ENCODE peak calls at places on chromosomes 5 and 9, in ten cellular contexts. One of them, this sample, is unnamed.

GRCh38 chr5:115709585-115709984 is 83.7 kb upstream of the TMED7 start:
- DNase-seq in tibial nerve: no peak
- DNase-seq in sigmoid colon: no peak
- DNase-seq in upper lobe of left lung: no peak
- DNase-seq in ovary: no peak
- DNase-seq in A549: no peak
- DNase-seq in stomach: no peak
- DNase-seq in GM12878: no peak
- DNase-seq in H1: no peak
- DNase-seq in K562: no peak
- DNase-seq in this sample: no peak

GRCh38 chr5:168878121-168878520 is 299.0 kb upstream of the PANK3 start:
- DNase-seq in GM12878: no peak
- DNase-seq in stomach: no peak
- DNase-seq in upper lobe of left lung: no peak
- DNase-seq in H1: no peak
- DNase-seq in A549: no peak
- DNase-seq in K562: no peak
- DNase-seq in sigmoid colon: no peak
- DNase-seq in tibial nerve: no peak
- DNase-seq in ovary: no peak
- DNase-seq in this sample: no peak

GRCh38 chr5:179310439-179311090 is 34.7 kb downstream of the ADAMTS2 start:
- DNase-seq in ovary: no peak
- DNase-seq in stomach: no peak
- DNase-seq in K562: no peak
- DNase-seq in tibial nerve: no peak
- DNase-seq in GM12878: no peak
- DNase-seq in H1: no peak
- DNase-seq in sigmoid colon: peak
- DNase-seq in upper lobe of left lung: no peak
- DNase-seq in A549: no peak
- DNase-seq in this sample: no peak

GRCh38 chr9:74865177-74865576 is 22.5 kb downstream of the TRPM6 start:
- DNase-seq in H1: no peak
- DNase-seq in GM12878: peak
- DNase-seq in upper lobe of left lung: no peak
- DNase-seq in ovary: no peak
- DNase-seq in tibial nerve: no peak
- DNase-seq in A549: no peak
- DNase-seq in K562: no peak
- DNase-seq in sigmoid colon: no peak
- DNase-seq in stomach: no peak
- DNase-seq in this sample: no peak

GRCh38 chr5:62178258-62178657 is 127.7 kb upstream of the KIF2A start:
- DNase-seq in ovary: no peak
- DNase-seq in H1: no peak
- DNase-seq in A549: no peak
- DNase-seq in sigmoid colon: no peak
- DNase-seq in GM12878: no peak
- DNase-seq in tibial nerve: no peak
- DNase-seq in upper lobe of left lung: no peak
- DNase-seq in K562: no peak
- DNase-seq in stomach: no peak
- DNase-seq in this sample: no peak

GRCh38 chr5:42057254-42057690 is 132.2 kb downstream of the FBXO4 start:
- DNase-seq in upper lobe of left lung: peak
- DNase-seq in stomach: peak
- DNase-seq in H1: peak
- DNase-seq in GM12878: peak
- DNase-seq in sigmoid colon: no peak
- DNase-seq in ovary: peak
- DNase-seq in tibial nerve: no peak
- DNase-seq in K562: peak
- DNase-seq in A549: peak
- DNase-seq in this sample: peak

GRCh38 chr5:109916481-109917153 is 226.9 kb downstream of the MAN2A1 start:
- DNase-seq in sigmoid colon: no peak
- DNase-seq in upper lobe of left lung: no peak
- DNase-seq in H1: no peak
- DNase-seq in stomach: no peak
- DNase-seq in tibial nerve: no peak
- DNase-seq in K562: no peak
- DNase-seq in GM12878: no peak
- DNase-seq in ovary: no peak
- DNase-seq in A549: no peak
- DNase-seq in this sample: no peak

GRCh38 chr5:178382689-178383276 is 150.2 kb upstream of the PHYKPL start:
- DNase-seq in upper lobe of left lung: no peak
- DNase-seq in stomach: no peak
- DNase-seq in A549: no peak
- DNase-seq in K562: no peak
- DNase-seq in ovary: no peak
- DNase-seq in H1: no peak
- DNase-seq in GM12878: no peak
- DNase-seq in tibial nerve: no peak
- DNase-seq in sigmoid colon: no peak
- DNase-seq in this sample: no peak

GRCh38 chr9:35682520-35682919 is 7.2 kb downstream of the TPM2 start:
- DNase-seq in tibial nerve: no peak
- DNase-seq in sigmoid colon: no peak
- DNase-seq in stomach: no peak
- DNase-seq in K562: no peak
- DNase-seq in GM12878: no peak
- DNase-seq in ovary: no peak
- DNase-seq in H1: no peak
- DNase-seq in upper lobe of left lung: no peak
- DNase-seq in A549: no peak
- DNase-seq in this sample: no peak

GRCh38 chr5:96781031-96781733 is 26.6 kb downstream of the ERAP1 start:
- DNase-seq in H1: no peak
- DNase-seq in A549: no peak
- DNase-seq in stomach: no peak
- DNase-seq in K562: no peak
- DNase-seq in GM12878: no peak
- DNase-seq in sigmoid colon: no peak
- DNase-seq in tibial nerve: no peak
- DNase-seq in upper lobe of left lung: no peak
- DNase-seq in ovary: no peak
- DNase-seq in this sample: no peak

GRCh38 chr9:112925058-112925641 is 34.5 kb upstream of the SLC46A2 start:
- DNase-seq in K562: peak
- DNase-seq in A549: peak
- DNase-seq in upper lobe of left lung: no peak
- DNase-seq in tibial nerve: no peak
- DNase-seq in H1: no peak
- DNase-seq in ovary: no peak
- DNase-seq in GM12878: no peak
- DNase-seq in stomach: no peak
- DNase-seq in sigmoid colon: no peak
- DNase-seq in this sample: no peak

GRCh38 chr5:156474251-156474650 is 147.3 kb downstream of the SGCD start:
- DNase-seq in stomach: no peak
- DNase-seq in H1: no peak
- DNase-seq in sigmoid colon: peak
- DNase-seq in A549: no peak
- DNase-seq in K562: no peak
- DNase-seq in upper lobe of left lung: no peak
- DNase-seq in ovary: peak
- DNase-seq in GM12878: no peak
- DNase-seq in tibial nerve: no peak
- DNase-seq in this sample: no peak

GRCh38 chr5:61330879-61331406 is 1.1 kb upstream of the ZSWIM6 start:
- DNase-seq in upper lobe of left lung: peak
- DNase-seq in A549: peak
- DNase-seq in H1: peak
- DNase-seq in ovary: peak
- DNase-seq in GM12878: no peak
- DNase-seq in sigmoid colon: peak
- DNase-seq in stomach: peak
- DNase-seq in K562: peak
- DNase-seq in tibial nerve: peak
- DNase-seq in this sample: peak

GRCh38 chr5:56535347-56535746 is 280.0 kb upstream of the MAP3K1 start:
- DNase-seq in stomach: no peak
- DNase-seq in H1: no peak
- DNase-seq in A549: no peak
- DNase-seq in GM12878: no peak
- DNase-seq in sigmoid colon: no peak
- DNase-seq in K562: no peak
- DNase-seq in tibial nerve: no peak
- DNase-seq in ovary: no peak
- DNase-seq in upper lobe of left lung: no peak
- DNase-seq in this sample: no peak

GRCh38 chr9:32741706-32742105 is 41.6 kb upstream of the TMEM215 start:
- DNase-seq in H1: no peak
- DNase-seq in K562: no peak
- DNase-seq in sigmoid colon: no peak
- DNase-seq in A549: no peak
- DNase-seq in tibial nerve: no peak
- DNase-seq in ovary: no peak
- DNase-seq in upper lobe of left lung: peak
- DNase-seq in stomach: no peak
- DNase-seq in GM12878: no peak
- DNase-seq in this sample: no peak

GRCh38 chr5:775960-776861 is 8.3 kb downstream of the ZDHHC11B start:
- DNase-seq in A549: no peak
- DNase-seq in H1: no peak
- DNase-seq in tibial nerve: no peak
- DNase-seq in stomach: no peak
- DNase-seq in upper lobe of left lung: peak
- DNase-seq in ovary: peak
- DNase-seq in K562: no peak
- DNase-seq in sigmoid colon: peak
- DNase-seq in GM12878: no peak
- DNase-seq in this sample: no peak

GRCh38 chr9:117957267-117957666 is 253.1 kb downstream of the TLR4 start:
- DNase-seq in H1: no peak
- DNase-seq in sigmoid colon: no peak
- DNase-seq in upper lobe of left lung: peak
- DNase-seq in GM12878: no peak
- DNase-seq in A549: no peak
- DNase-seq in tibial nerve: no peak
- DNase-seq in stomach: peak
- DNase-seq in ovary: no peak
- DNase-seq in K562: no peak
- DNase-seq in this sample: no peak
- TF ChIP-seq EP300 in H1: no peak
- TF ChIP-seq EP300 in sigmoid colon: no peak
- TF ChIP-seq EP300 in upper lobe of left lung: no peak
- TF ChIP-seq EP300 in GM12878: no peak
- TF ChIP-seq EP300 in A549: no peak
- TF ChIP-seq EP300 in tibial nerve: no peak
- TF ChIP-seq EP300 in stomach: no peak
- TF ChIP-seq EP300 in ovary: no peak
- TF ChIP-seq EP300 in K562: no peak
- TF ChIP-seq EP300 in this sample: no peak

DNA sequence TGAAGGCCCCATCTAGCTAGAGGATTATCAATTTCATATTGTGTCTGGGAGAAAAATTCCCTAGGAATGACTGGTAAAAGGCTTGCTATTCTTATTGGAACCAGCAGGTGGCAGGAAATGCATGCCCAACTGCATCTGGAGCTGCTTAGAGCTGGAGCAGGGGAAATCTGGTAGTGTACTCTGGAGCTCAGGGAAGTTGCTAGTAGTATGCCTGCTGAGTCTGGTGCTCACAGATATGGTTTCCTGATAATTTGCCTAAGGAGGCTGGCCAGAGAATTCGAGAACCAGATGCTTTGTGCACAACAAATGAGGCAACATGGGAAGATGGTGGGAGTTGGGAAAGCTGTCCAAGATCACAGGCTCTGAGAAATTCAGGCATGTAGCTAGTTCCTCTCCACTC is 53.7 kb downstream of the G3BP1 start:
- DNase-seq in A549: peak
- DNase-seq in ovary: peak
- DNase-seq in tibial nerve: no peak
- DNase-seq in upper lobe of left lung: peak
- DNase-seq in sigmoid colon: peak
- DNase-seq in K562: peak
- DNase-seq in GM12878: peak
- DNase-seq in stomach: peak
- DNase-seq in H1: peak
- DNase-seq in this sample: peak
- TF ChIP-seq EP300 in A549: no peak
- TF ChIP-seq EP300 in ovary: no peak
- TF ChIP-seq EP300 in tibial nerve: no peak
- TF ChIP-seq EP300 in upper lobe of left lung: no peak
- TF ChIP-seq EP300 in sigmoid colon: no peak
- TF ChIP-seq EP300 in K562: no peak
- TF ChIP-seq EP300 in GM12878: no peak
- TF ChIP-seq EP300 in stomach: no peak
- TF ChIP-seq EP300 in H1: no peak
- TF ChIP-seq EP300 in this sample: no peak

GRCh38 chr9:91824151-91824550 is 125.9 kb downstream of the ROR2 start:
- DNase-seq in ovary: no peak
- DNase-seq in stomach: no peak
- DNase-seq in H1: no peak
- DNase-seq in tibial nerve: no peak
- DNase-seq in K562: no peak
- DNase-seq in sigmoid colon: peak
- DNase-seq in upper lobe of left lung: no peak
- DNase-seq in A549: no peak
- DNase-seq in GM12878: no peak
- DNase-seq in this sample: no peak
- TF ChIP-seq EP300 in ovary: no peak
- TF ChIP-seq EP300 in stomach: no peak
- TF ChIP-seq EP300 in H1: no peak
- TF ChIP-seq EP300 in tibial nerve: no peak
- TF ChIP-seq EP300 in K562: no peak
- TF ChIP-seq EP300 in sigmoid colon: no peak
- TF ChIP-seq EP300 in upper lobe of left lung: no peak
- TF ChIP-seq EP300 in A549: no peak
- TF ChIP-seq EP300 in GM12878: no peak
- TF ChIP-seq EP300 in this sample: no peak

GRCh38 chr5:120419110-120419509 is 45.0 kb upstream of the PRR16 start:
- DNase-seq in H1: no peak
- DNase-seq in tibial nerve: no peak
- DNase-seq in sigmoid colon: no peak
- DNase-seq in GM12878: no peak
- DNase-seq in upper lobe of left lung: no peak
- DNase-seq in stomach: no peak
- DNase-seq in A549: no peak
- DNase-seq in ovary: no peak
- DNase-seq in K562: no peak
- DNase-seq in this sample: no peak

GRCh38 chr5:120415985-120416384 is 48.1 kb upstream of the PRR16 start:
- DNase-seq in upper lobe of left lung: no peak
- DNase-seq in H1: no peak
- DNase-seq in K562: no peak
- DNase-seq in ovary: no peak
- DNase-seq in tibial nerve: no peak
- DNase-seq in GM12878: no peak
- DNase-seq in stomach: no peak
- DNase-seq in A549: no peak
- DNase-seq in sigmoid colon: no peak
- DNase-seq in this sample: no peak

DNA sequence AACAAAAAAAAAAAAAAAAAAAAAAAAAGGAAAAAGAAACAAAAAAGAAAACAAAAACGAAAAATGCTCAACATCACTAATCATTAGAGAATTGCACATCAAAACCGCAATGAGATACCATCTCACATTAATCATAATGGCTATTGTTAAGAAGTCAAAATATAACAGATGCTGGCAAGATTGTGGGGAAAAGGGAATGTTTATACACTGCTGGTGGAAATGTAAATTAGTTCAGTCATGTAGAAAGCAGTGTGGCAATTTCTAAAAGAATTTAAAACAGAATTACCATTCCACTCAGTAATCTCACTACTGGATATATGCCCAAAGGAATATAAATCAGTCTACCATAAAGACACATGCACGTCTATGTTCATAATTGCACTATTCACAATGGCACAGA is 50.4 kb upstream of the PRR16 start:
- DNase-seq in GM12878: no peak
- DNase-seq in tibial nerve: no peak
- DNase-seq in ovary: no peak
- DNase-seq in H1: no peak
- DNase-seq in A549: no peak
- DNase-seq in K562: no peak
- DNase-seq in upper lobe of left lung: no peak
- DNase-seq in stomach: no peak
- DNase-seq in sigmoid colon: no peak
- DNase-seq in this sample: no peak
- TF ChIP-seq EP300 in GM12878: no peak
- TF ChIP-seq EP300 in tibial nerve: no peak
- TF ChIP-seq EP300 in ovary: no peak
- TF ChIP-seq EP300 in H1: no peak
- TF ChIP-seq EP300 in A549: no peak
- TF ChIP-seq EP300 in K562: no peak
- TF ChIP-seq EP300 in upper lobe of left lung: no peak
- TF ChIP-seq EP300 in stomach: no peak
- TF ChIP-seq EP300 in sigmoid colon: no peak
- TF ChIP-seq EP300 in this sample: no peak

This sample was measured in transverse colon.